ENCODE peak calls at places on chromosomes 6 and 20, in seven cellular contexts. One of them, this sample, is unnamed.

GRCh38 chr20:58700121-58700780 is 7.7 kb downstream of the NPEPL1 start:
- DNase-seq in right lobe of liver: no peak
- DNase-seq in ovary: no peak
- DNase-seq in psoas muscle: no peak
- DNase-seq in endothelial cell of umbilical vein: no peak
- DNase-seq in colonic mucosa: no peak
- DNase-seq in A549: no peak
- DNase-seq in this sample: peak; percentile 17

GRCh38 chr6:18022398-18023231 is 35.2 kb upstream of the KIF13A start:
- DNase-seq in ovary: no peak
- DNase-seq in right lobe of liver: no peak
- DNase-seq in colonic mucosa: no peak
- DNase-seq in A549: peak; percentile 10
- DNase-seq in psoas muscle: no peak
- DNase-seq in endothelial cell of umbilical vein: peak; percentile 13
- DNase-seq in this sample: peak; percentile 35

GRCh38 chr6:161618816-161619454 is 345.1 kb upstream of the AGPAT4 start:
- DNase-seq in A549: peak; percentile 53
- DNase-seq in psoas muscle: no peak
- DNase-seq in ovary: no peak
- DNase-seq in right lobe of liver: peak; percentile 48
- DNase-seq in endothelial cell of umbilical vein: no peak
- DNase-seq in colonic mucosa: no peak
- DNase-seq in this sample: peak; percentile 65

GRCh38 chr20:57164872-57165271 is 101.6 kb downstream of the BMP7 start:
- DNase-seq in colonic mucosa: no peak
- DNase-seq in A549: no peak
- DNase-seq in psoas muscle: no peak
- DNase-seq in right lobe of liver: no peak
- DNase-seq in ovary: no peak
- DNase-seq in endothelial cell of umbilical vein: no peak
- DNase-seq in this sample: no peak

GRCh38 chr6:14706378-14706929 is 539.4 kb upstream of the JARID2 start:
- DNase-seq in ovary: peak; percentile 74
- DNase-seq in colonic mucosa: no peak
- DNase-seq in A549: no peak
- DNase-seq in right lobe of liver: peak; percentile 47
- DNase-seq in psoas muscle: peak; percentile 71
- DNase-seq in endothelial cell of umbilical vein: no peak
- DNase-seq in this sample: peak; percentile 80

GRCh38 chr6:18309046-18309445 is 44.7 kb upstream of the DEK start:
- DNase-seq in right lobe of liver: no peak
- DNase-seq in ovary: no peak
- DNase-seq in endothelial cell of umbilical vein: no peak
- DNase-seq in psoas muscle: no peak
- DNase-seq in colonic mucosa: no peak
- DNase-seq in A549: no peak
- DNase-seq in this sample: no peak

GRCh38 chr6:154842828-154843227 is 109.6 kb downstream of the SCAF8 start:
- DNase-seq in ovary: no peak
- DNase-seq in colonic mucosa: no peak
- DNase-seq in right lobe of liver: no peak
- DNase-seq in A549: no peak
- DNase-seq in endothelial cell of umbilical vein: peak; percentile 76
- DNase-seq in psoas muscle: no peak
- DNase-seq in this sample: no peak

GRCh38 chr6:6313012-6313411 is 7.5 kb downstream of the F13A1 start:
- DNase-seq in colonic mucosa: no peak
- DNase-seq in A549: no peak
- DNase-seq in psoas muscle: no peak
- DNase-seq in right lobe of liver: no peak
- DNase-seq in ovary: no peak
- DNase-seq in endothelial cell of umbilical vein: peak; percentile 52
- DNase-seq in this sample: no peak

GRCh38 chr6:110853754-110854477 is 20.7 kb upstream of the AMD1 start:
- DNase-seq in right lobe of liver: no peak
- DNase-seq in ovary: no peak
- DNase-seq in A549: no peak
- DNase-seq in psoas muscle: no peak
- DNase-seq in endothelial cell of umbilical vein: no peak
- DNase-seq in colonic mucosa: no peak
- DNase-seq in this sample: no peak

GRCh38 chr6:102115911-102116310 is 722.4 kb downstream of the GRIK2 start:
- DNase-seq in psoas muscle: no peak
- DNase-seq in A549: no peak
- DNase-seq in right lobe of liver: no peak
- DNase-seq in ovary: no peak
- DNase-seq in endothelial cell of umbilical vein: no peak
- DNase-seq in colonic mucosa: no peak
- DNase-seq in this sample: no peak

GRCh38 chr6:102118034-102118433 is 724.5 kb downstream of the GRIK2 start:
- DNase-seq in ovary: no peak
- DNase-seq in endothelial cell of umbilical vein: no peak
- DNase-seq in colonic mucosa: no peak
- DNase-seq in psoas muscle: no peak
- DNase-seq in right lobe of liver: no peak
- DNase-seq in A549: no peak
- DNase-seq in this sample: no peak

GRCh38 chr6:102114402-102114801 is 720.9 kb downstream of the GRIK2 start:
- DNase-seq in psoas muscle: no peak
- DNase-seq in right lobe of liver: no peak
- DNase-seq in colonic mucosa: no peak
- DNase-seq in endothelial cell of umbilical vein: no peak
- DNase-seq in A549: no peak
- DNase-seq in ovary: no peak
- DNase-seq in this sample: no peak
- TF ChIP-seq CTCF in psoas muscle: no peak
- TF ChIP-seq CTCF in right lobe of liver: peak; percentile 21
- TF ChIP-seq CTCF in colonic mucosa: no peak
- TF ChIP-seq CTCF in endothelial cell of umbilical vein: no peak
- TF ChIP-seq CTCF in A549: no peak
- TF ChIP-seq CTCF in ovary: no peak
- TF ChIP-seq CTCF in this sample: no peak

GRCh38 chr6:116029535-116029934 is 31.2 kb downstream of the FRK start:
- DNase-seq in ovary: no peak
- DNase-seq in A549: no peak
- DNase-seq in psoas muscle: no peak
- DNase-seq in endothelial cell of umbilical vein: no peak
- DNase-seq in colonic mucosa: no peak
- DNase-seq in right lobe of liver: no peak
- DNase-seq in this sample: no peak

GRCh38 chr6:116033687-116034303 is 26.9 kb downstream of the FRK start:
- DNase-seq in A549: no peak
- DNase-seq in ovary: no peak
- DNase-seq in colonic mucosa: no peak
- DNase-seq in endothelial cell of umbilical vein: no peak
- DNase-seq in psoas muscle: no peak
- DNase-seq in right lobe of liver: no peak
- DNase-seq in this sample: no peak

GRCh38 chr6:116028233-116028632 is 32.5 kb downstream of the FRK start:
- DNase-seq in psoas muscle: no peak
- DNase-seq in right lobe of liver: no peak
- DNase-seq in endothelial cell of umbilical vein: no peak
- DNase-seq in ovary: no peak
- DNase-seq in colonic mucosa: no peak
- DNase-seq in A549: no peak
- DNase-seq in this sample: no peak

GRCh38 chr6:116027821-116028220 is 32.9 kb downstream of the FRK start:
- DNase-seq in right lobe of liver: no peak
- DNase-seq in colonic mucosa: no peak
- DNase-seq in endothelial cell of umbilical vein: no peak
- DNase-seq in A549: no peak
- DNase-seq in psoas muscle: no peak
- DNase-seq in ovary: no peak
- DNase-seq in this sample: no peak

DNA sequence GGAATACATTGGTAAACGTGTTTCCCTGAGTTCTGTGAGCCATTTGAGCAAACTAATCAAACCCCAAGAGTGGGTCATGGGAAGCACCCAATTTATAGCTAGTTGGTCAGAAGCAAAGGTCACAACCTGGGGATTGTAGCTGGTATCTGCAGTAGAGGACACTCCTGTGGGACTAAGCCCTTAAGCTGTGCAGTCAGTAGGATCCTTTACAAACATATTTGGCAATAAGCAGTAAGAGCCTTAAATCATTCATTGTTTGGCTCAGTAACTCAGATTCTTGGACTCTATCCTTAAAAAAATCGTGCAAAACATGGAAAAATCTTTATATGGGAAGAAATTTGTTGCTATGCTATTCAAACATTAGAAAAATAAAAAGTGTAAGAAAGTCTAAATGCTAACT is 29.9 kb downstream of the FRK start:
- DNase-seq in colonic mucosa: no peak
- DNase-seq in right lobe of liver: no peak
- DNase-seq in ovary: no peak
- DNase-seq in endothelial cell of umbilical vein: no peak
- DNase-seq in A549: no peak
- DNase-seq in psoas muscle: no peak
- DNase-seq in this sample: no peak
- H3K27ac ChIP-seq in colonic mucosa: no peak overlapping the region
- H3K27ac ChIP-seq in right lobe of liver: no peak overlapping the region
- H3K27ac ChIP-seq in ovary: no peak overlapping the region
- H3K27ac ChIP-seq in endothelial cell of umbilical vein: no peak overlapping the region
- H3K27ac ChIP-seq in A549: peak overlapping the region; percentile 47
- H3K27ac ChIP-seq in psoas muscle: no peak overlapping the region
- H3K27ac ChIP-seq in this sample: no peak overlapping the region

GRCh38 chr6:39088331-39088730 is 26.7 kb downstream of the SAYSD1 start:
- DNase-seq in endothelial cell of umbilical vein: peak; percentile 37
- DNase-seq in right lobe of liver: peak; percentile 32
- DNase-seq in psoas muscle: no peak
- DNase-seq in colonic mucosa: no peak
- DNase-seq in ovary: no peak
- DNase-seq in A549: peak; percentile 17
- DNase-seq in this sample: no peak
- H3K4me3 ChIP-seq in endothelial cell of umbilical vein: no peak overlapping the region
- H3K4me3 ChIP-seq in right lobe of liver: no peak overlapping the region
- H3K4me3 ChIP-seq in psoas muscle: no peak overlapping the region
- H3K4me3 ChIP-seq in colonic mucosa: no peak overlapping the region
- H3K4me3 ChIP-seq in ovary: no peak overlapping the region
- H3K4me3 ChIP-seq in A549: no peak overlapping the region
- H3K4me3 ChIP-seq in this sample: no peak overlapping the region

GRCh38 chr20:40739841-40740240 is 50.8 kb upstream of the MAFB start:
- DNase-seq in psoas muscle: no peak
- DNase-seq in A549: no peak
- DNase-seq in endothelial cell of umbilical vein: no peak
- DNase-seq in ovary: no peak
- DNase-seq in right lobe of liver: no peak
- DNase-seq in colonic mucosa: no peak
- DNase-seq in this sample: no peak

GRCh38 chr20:40744072-40744471 is 55.0 kb upstream of the MAFB start:
- DNase-seq in endothelial cell of umbilical vein: no peak
- DNase-seq in ovary: no peak
- DNase-seq in psoas muscle: no peak
- DNase-seq in right lobe of liver: no peak
- DNase-seq in colonic mucosa: no peak
- DNase-seq in A549: no peak
- DNase-seq in this sample: no peak

GRCh38 chr20:40743172-40743775 is 54.2 kb upstream of the MAFB start:
- DNase-seq in psoas muscle: no peak
- DNase-seq in right lobe of liver: no peak
- DNase-seq in ovary: no peak
- DNase-seq in endothelial cell of umbilical vein: no peak
- DNase-seq in A549: no peak
- DNase-seq in colonic mucosa: no peak
- DNase-seq in this sample: no peak

GRCh38 chr20:40738976-40739375 is 49.9 kb upstream of the MAFB start:
- DNase-seq in endothelial cell of umbilical vein: no peak
- DNase-seq in psoas muscle: no peak
- DNase-seq in colonic mucosa: no peak
- DNase-seq in right lobe of liver: no peak
- DNase-seq in ovary: no peak
- DNase-seq in A549: no peak
- DNase-seq in this sample: no peak

GRCh38 chr20:40741507-40742106 is 52.6 kb upstream of the MAFB start:
- DNase-seq in psoas muscle: no peak
- DNase-seq in ovary: no peak
- DNase-seq in right lobe of liver: peak; percentile 39
- DNase-seq in endothelial cell of umbilical vein: peak; percentile 61
- DNase-seq in A549: peak; percentile 39
- DNase-seq in colonic mucosa: peak; percentile 52
- DNase-seq in this sample: no peak
- TF ChIP-seq CTCF in psoas muscle: peak; percentile 62
- TF ChIP-seq CTCF in ovary: no peak
- TF ChIP-seq CTCF in right lobe of liver: peak; percentile 63
- TF ChIP-seq CTCF in endothelial cell of umbilical vein: peak; percentile 86
- TF ChIP-seq CTCF in A549: peak; percentile 46
- TF ChIP-seq CTCF in colonic mucosa: peak; percentile 55
- TF ChIP-seq CTCF in this sample: peak; percentile 44

DNA sequence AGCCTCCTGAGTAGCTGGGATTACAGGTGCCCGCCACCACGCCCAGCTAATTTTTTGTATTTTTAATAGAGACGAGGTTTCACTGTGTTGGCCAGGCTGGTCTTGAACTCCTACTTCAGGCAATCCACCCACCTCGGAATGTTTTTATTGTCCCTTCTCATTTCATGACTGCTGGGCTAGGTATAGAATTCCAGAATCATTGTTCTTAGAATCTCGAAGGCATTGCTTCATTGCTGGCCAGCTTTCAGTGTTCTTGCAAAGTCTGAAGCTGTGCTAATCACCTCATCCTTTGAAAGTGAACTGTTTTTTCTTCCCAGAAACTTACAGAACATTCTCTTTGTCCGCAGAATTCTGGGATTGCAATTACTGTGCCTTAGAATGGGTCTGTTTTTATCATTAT is 49.0 kb downstream of the PTPN1 start:
- DNase-seq in right lobe of liver: no peak
- DNase-seq in endothelial cell of umbilical vein: no peak
- DNase-seq in ovary: no peak
- DNase-seq in psoas muscle: no peak
- DNase-seq in colonic mucosa: no peak
- DNase-seq in A549: no peak
- DNase-seq in this sample: no peak
- H3K27ac ChIP-seq in right lobe of liver: no peak overlapping the region
- H3K27ac ChIP-seq in endothelial cell of umbilical vein: peak overlapping the region; percentile 56
- H3K27ac ChIP-seq in ovary: no peak overlapping the region
- H3K27ac ChIP-seq in psoas muscle: no peak overlapping the region
- H3K27ac ChIP-seq in colonic mucosa: no peak overlapping the region
- H3K27ac ChIP-seq in A549: peak overlapping the region; percentile 58
- H3K27ac ChIP-seq in this sample: no peak overlapping the region

DNA sequence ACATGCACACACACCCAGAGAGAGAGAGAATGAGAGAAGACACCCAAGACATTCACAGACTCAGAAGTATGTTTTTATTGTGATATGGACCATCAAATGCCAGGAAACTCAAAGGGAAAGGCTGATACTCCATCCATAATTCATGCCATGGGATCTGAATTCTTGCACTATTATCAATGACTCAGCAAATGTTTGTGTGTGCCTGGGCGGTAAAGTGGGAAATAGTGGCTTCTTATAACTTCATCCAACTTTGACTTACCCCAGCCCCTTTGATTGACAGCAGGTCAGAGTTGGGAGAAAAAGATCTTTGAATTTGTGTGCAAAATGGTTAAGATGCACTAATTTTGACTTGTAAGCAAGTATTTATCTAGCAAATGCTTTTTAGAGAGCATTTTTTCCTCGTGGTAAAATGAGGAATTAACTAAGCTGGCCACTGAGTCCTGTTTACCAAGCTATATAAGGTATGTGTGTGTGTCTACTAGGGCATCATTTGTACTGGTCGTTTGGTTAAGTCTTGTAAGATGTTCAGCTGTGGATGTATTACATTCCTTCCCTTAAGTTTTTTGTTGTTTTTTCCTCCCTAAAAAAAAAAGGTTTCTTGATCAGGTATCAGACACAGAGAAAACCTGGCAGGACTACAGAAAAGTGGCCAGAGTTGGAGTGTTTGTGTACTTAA is 3.1 kb upstream of the CCN2 start:
- DNase-seq in psoas muscle: no peak
- DNase-seq in colonic mucosa: no peak
- DNase-seq in endothelial cell of umbilical vein: peak; percentile 67
- DNase-seq in ovary: no peak
- DNase-seq in A549: no peak
- DNase-seq in right lobe of liver: no peak
- DNase-seq in this sample: no peak
- H3K4me3 ChIP-seq in psoas muscle: no peak overlapping the region
- H3K4me3 ChIP-seq in colonic mucosa: no peak overlapping the region
- H3K4me3 ChIP-seq in endothelial cell of umbilical vein: peak overlapping the region; percentile 34
- H3K4me3 ChIP-seq in ovary: peak overlapping the region; percentile 21
- H3K4me3 ChIP-seq in A549: no peak overlapping the region
- H3K4me3 ChIP-seq in right lobe of liver: no peak overlapping the region
- H3K4me3 ChIP-seq in this sample: no peak overlapping the region